ENCODE peak calls at places on chromosomes 6 and 20, in five cellular contexts. K, W, J, V and Z are unnamed samples. For H3K4me1, the result is how much of the 10 kb centered on the place peaks cover.

GRCh38 chr6:116127771-116128493 is 2.0 kb upstream of the COL10A1 start:
- DNase-seq in V (no peak), K (no peak), W (peak), J (no peak), Z (no peak)

GRCh38 chr6:45676376-45676775 is 298.6 kb upstream of the SUPT3H start:
- DNase-seq in J (no peak), W (no peak), K (no peak), V (no peak), Z (no peak)

GRCh38 chr20:61548069-61548468 is 296.0 kb downstream of the CDH4 start:
- DNase-seq in K (no peak), V (no peak), J (no peak), W (no peak), Z (no peak)

GRCh38 chr6:2632368-2632767 is 118.4 kb downstream of the MYLK4 start:
- DNase-seq in V (no peak), K (no peak), W (no peak), J (no peak), Z (no peak)

GRCh38 chr20:18739785-18740184 is 73.8 kb upstream of the SCP2D1 start:
- DNase-seq in J (no peak), K (no peak), V (no peak), W (peak), Z (no peak)

GRCh38 chr6:30107756-30108155 is 5.1 kb downstream of the TRIM31 start:
- DNase-seq in V (no peak), W (no peak), J (no peak), K (no peak), Z (no peak)

GRCh38 chr6:157586088-157586414 is 205.1 kb downstream of the ZDHHC14 start:
- DNase-seq in W (no peak), K (no peak), V (no peak), J (no peak), Z (no peak)

GRCh38 chr6:125867483-125867935 is 76.7 kb downstream of the NCOA7 start:
- DNase-seq in J (no peak), W (peak), K (no peak), V (peak), Z (no peak)

GRCh38 chr20:54479138-54479906 is 3.9 kb downstream of the DOK5 start:
- DNase-seq in W (no peak), K (no peak), J (no peak), V (peak), Z (no peak)

GRCh38 chr6:21946298-21946783 is 350.5 kb downstream of the PRL start:
- DNase-seq in J (no peak), K (no peak), V (no peak), W (peak), Z (no peak)

GRCh38 chr20:12882832-12883506 is 125.8 kb upstream of the SPTLC3 start:
- DNase-seq in W (peak), V (no peak), K (no peak), J (no peak), Z (no peak)

GRCh38 chr20:25394996-25395395 is 4.4 kb upstream of the ABHD12 start:
- DNase-seq in K (no peak), V (no peak), J (no peak), W (no peak), Z (no peak)

GRCh38 chr6:128208078-128208477 is 307.2 kb upstream of the THEMIS start:
- DNase-seq in J (no peak), K (no peak), V (no peak), W (peak), Z (no peak)

GRCh38 chr6:160883560-160883959 is 108.0 kb upstream of the MAP3K4 start:
- DNase-seq in J (no peak), V (no peak), K (no peak), W (no peak), Z (no peak)

GRCh38 chr6:166456360-166457156 is 73.8 kb upstream of the MPC1 start:
- DNase-seq in V (no peak), K (no peak), J (no peak), W (no peak), Z (no peak)

GRCh38 chr20:41086402-41087324 is 50.7 kb upstream of the PLCG1 start:
- DNase-seq in J (no peak), W (peak), V (no peak), K (no peak), Z (no peak)

GRCh38 chr20:46252352-46253091 is 55.8 kb downstream of the CDH22 start:
- DNase-seq in K (no peak), J (peak), W (no peak), V (no peak), Z (no peak)

GRCh38 chr6:107646776-107647438 is 157.0 kb downstream of the SOBP start:
- DNase-seq in J (no peak), V (no peak), W (no peak), K (no peak), Z (no peak)

GRCh38 chr6:119077643-119078448 is 618 bp downstream of the FAM184A start:
- DNase-seq in J (peak), W (peak), K (no peak), V (peak), Z (no peak)

GRCh38 chr20:59421089-59421488 is 120.7 kb downstream of the EDN3 start:
- DNase-seq in V (no peak), K (no peak), J (no peak), W (no peak), Z (no peak)

GRCh38 chr6:82246802-82247633 is 526 bp downstream of the IBTK start:
- DNase-seq in J (peak), K (peak), V (peak), W (peak), Z (peak)

GRCh38 chr6:14763616-14764015 is 482.3 kb upstream of the JARID2 start:
- DNase-seq in W (no peak), V (no peak), K (no peak), J (no peak), Z (no peak)

GRCh38 chr6:119134752-119135151 is 56.3 kb upstream of the FAM184A start:
- DNase-seq in K (no peak), J (no peak), W (no peak), V (no peak), Z (no peak)

GRCh38 chr6:112205521-112206458 is 48.6 kb downstream of the LAMA4 start:
- DNase-seq in W (no peak), V (no peak), J (no peak), K (no peak), Z (no peak)
- H3K4me1 ChIP-seq in W (under half), V (under half), J (under half), K (under half), Z (under half)

GRCh38 chr6:34792605-34793500 is 970 bp downstream of the BLTP3A start:
- DNase-seq in V (peak), K (peak), W (peak), J (peak), Z (no peak)

GRCh38 chr6:34791164-34791841 is 580 bp upstream of the BLTP3A start:
- DNase-seq in K (peak), W (peak), J (peak), V (peak), Z (no peak)

GRCh38 chr6:34793877-34794276 is 2.0 kb downstream of the BLTP3A start:
- DNase-seq in K (no peak), V (no peak), J (no peak), W (no peak), Z (no peak)

GRCh38 chr6:34795836-34796425 is 4.0 kb downstream of the BLTP3A start:
- DNase-seq in K (no peak), W (peak), V (no peak), J (no peak), Z (no peak)

GRCh38 chr6:34791842-34792604 is at the start of gene BLTP3A:
- DNase-seq in V (peak), J (peak), K (peak), W (peak), Z (no peak)
- H3K4me1 ChIP-seq in V (under half), J (under half), K (under half), W (under half), Z (under half)

GRCh38 chr20:52402950-52403349 is 211.4 kb upstream of the ZFP64 start:
- DNase-seq in J (no peak), V (no peak), K (no peak), W (no peak), Z (no peak)

GRCh38 chr20:52410182-52410647 is 218.6 kb upstream of the ZFP64 start:
- DNase-seq in V (no peak), K (no peak), W (peak), J (no peak), Z (no peak)

GRCh38 chr20:52402514-52402913 is 210.9 kb upstream of the ZFP64 start:
- DNase-seq in W (peak), V (no peak), K (no peak), J (no peak), Z (no peak)

GRCh38 chr20:52404676-52405075 is 213.1 kb upstream of the ZFP64 start:
- DNase-seq in K (no peak), V (no peak), J (no peak), W (no peak), Z (no peak)

DNA sequence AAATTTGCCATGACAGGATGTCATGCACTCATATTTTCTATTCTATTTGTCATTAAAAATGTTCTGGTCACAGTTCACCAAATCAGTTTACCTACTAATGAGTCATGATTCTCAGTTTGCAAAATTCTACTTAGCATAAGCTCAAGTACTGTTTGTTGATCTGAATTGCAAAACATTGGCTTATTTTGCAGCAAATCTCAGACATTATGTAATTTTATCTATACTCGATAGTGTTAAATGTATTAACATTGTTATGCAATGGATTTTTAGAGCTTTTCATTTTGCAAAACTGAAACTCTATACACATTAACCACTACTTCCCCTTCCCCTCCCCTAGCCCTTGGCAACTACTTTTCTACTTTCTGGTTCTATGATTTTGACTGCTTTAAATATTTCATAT is 213.8 kb upstream of the ZFP64 start:
- DNase-seq in K (no peak), J (no peak), W (no peak), V (no peak), Z (no peak)
- H3K4me1 ChIP-seq in K (under half), J (under half), W (under half), V (under half), Z (under half)

GRCh38 chr6:41709375-41709774 is 26.0 kb downstream of the TFEB start:
- DNase-seq in K (no peak), V (no peak), W (no peak), J (no peak), Z (no peak)
- H3K4me1 ChIP-seq in K (half or more), V (under half), W (half or more), J (half or more), Z (under half)

GRCh38 chr6:4799912-4800311 is 23.7 kb downstream of the CDYL start:
- DNase-seq in K (no peak), W (no peak), J (no peak), V (no peak), Z (no peak)
- H3K4me1 ChIP-seq in K (under half), W (under half), J (under half), V (under half), Z (under half)